ENCODE peak calls at places on chromosomes 12 and 14, in nine cellular contexts. G is K562, E is sigmoid colon, P is SK-N-SH, Y is GM12878, X is stomach, R is Panc1, S is upper lobe of left lung, N is suprapubic skin. C is an unnamed sample.

GRCh38 chr12:26198742-26199141 is 3.4 kb downstream of the SSPN start:
- DNase-seq in G (no peak), E (peak; percentile 76), P (no peak), Y (no peak), X (no peak), R (no peak), S (no peak), N (peak; percentile 69), C (no peak)

GRCh38 chr14:76924363-76925151 is 98.3 kb downstream of the LRRC74A start:
- DNase-seq in G (no peak), E (no peak), P (peak; percentile 85), Y (no peak), X (no peak), R (no peak), S (no peak), N (no peak), C (no peak)

GRCh38 chr12:70154960-70155589 is 88.2 kb upstream of the CNOT2 start:
- DNase-seq in G (no peak), E (no peak), P (no peak), Y (no peak), X (no peak), R (no peak), S (no peak), N (no peak), C (no peak)

GRCh38 chr12:91326043-91327027 is 143.7 kb upstream of the DCN start:
- DNase-seq in G (peak; percentile 39), E (peak; percentile 66), P (peak; percentile 26), Y (no peak), X (peak; percentile 33), R (peak; percentile 20), S (no peak), N (no peak), C (peak; percentile 0)

GRCh38 chr12:82593901-82594396 is 92.8 kb upstream of the TMTC2 start:
- DNase-seq in G (no peak), E (no peak), P (no peak), Y (peak; percentile 49), X (no peak), R (no peak), S (no peak), N (no peak), C (no peak)

GRCh38 chr14:44846232-44846824 is 115.4 kb downstream of the KLHL28 start:
- DNase-seq in G (peak; percentile 21), E (no peak), P (peak; percentile 13), Y (peak; percentile 27), X (no peak), R (peak; percentile 39), S (no peak), N (no peak), C (no peak)

GRCh38 chr12:105337391-105337790 is 6.9 kb downstream of the C12orf75 start:
- DNase-seq in G (no peak), E (no peak), P (no peak), Y (no peak), X (no peak), R (no peak), S (no peak), N (no peak), C (no peak)

GRCh38 chr12:89278169-89278568 is 74.1 kb downstream of the DUSP6 start:
- DNase-seq in G (peak; percentile 9), E (no peak), P (no peak), Y (no peak), X (no peak), R (no peak), S (no peak), N (no peak), C (no peak)

GRCh38 chr12:57895337-57896138 is 45.8 kb upstream of the ATP23 start:
- DNase-seq in G (no peak), E (no peak), P (no peak), Y (no peak), X (no peak), R (no peak), S (no peak), N (no peak), C (no peak)
- TF ChIP-seq POLR2AphosphoS5 in G (no peak), E (no peak), P (no peak), Y (no peak), X (no peak), R (no peak), S (no peak), N (no peak), C (no peak)

GRCh38 chr12:103929051-103929908 is 930 bp upstream of the HSP90B1 start:
- DNase-seq in G (peak; percentile 90), E (peak; percentile 95), P (peak; percentile 84), Y (peak; percentile 72), X (peak; percentile 82), R (peak; percentile 59), S (peak; percentile 92), N (peak; percentile 94), C (peak; percentile 46)

GRCh38 chr12:103929909-103930786 is at the start of gene HSP90B1:
- DNase-seq in G (peak; percentile 100), E (peak; percentile 100), P (peak; percentile 97), Y (peak; percentile 99), X (peak; percentile 99), R (peak; percentile 97), S (peak; percentile 98), N (peak; percentile 100), C (peak; percentile 95)

GRCh38 chr12:103928736-103929050 is 1.5 kb upstream of the HSP90B1 start:
- DNase-seq in G (no peak), E (no peak), P (no peak), Y (peak; percentile 80), X (peak; percentile 33), R (no peak), S (peak; percentile 55), N (no peak), C (no peak)

GRCh38 chr12:103930787-103931536 is 752 bp downstream of the HSP90B1 start:
- DNase-seq in G (peak; percentile 47), E (peak; percentile 83), P (no peak), Y (no peak), X (peak; percentile 59), R (no peak), S (peak; percentile 38), N (peak; percentile 73), C (peak; percentile 23)

GRCh38 chr12:103924761-103925641 is 5.2 kb upstream of the HSP90B1 start:
- DNase-seq in G (no peak), E (no peak), P (no peak), Y (peak; percentile 96), X (no peak), R (peak; percentile 30), S (no peak), N (no peak), C (peak; percentile 17)
- TF ChIP-seq POLR2AphosphoS5 in G (no peak), E (no peak), P (no peak), Y (peak; percentile 98), X (no peak), R (no peak), S (no peak), N (no peak), C (peak; percentile 95)

GRCh38 chr14:96254696-96255095 is 1.3 kb upstream of the BDKRB1 start:
- DNase-seq in G (no peak), E (peak; percentile 79), P (no peak), Y (no peak), X (no peak), R (no peak), S (no peak), N (no peak), C (no peak)
- TF ChIP-seq POLR2AphosphoS5 in G (no peak), E (peak; percentile 94), P (no peak), Y (no peak), X (no peak), R (no peak), S (no peak), N (no peak), C (no peak)

DNA sequence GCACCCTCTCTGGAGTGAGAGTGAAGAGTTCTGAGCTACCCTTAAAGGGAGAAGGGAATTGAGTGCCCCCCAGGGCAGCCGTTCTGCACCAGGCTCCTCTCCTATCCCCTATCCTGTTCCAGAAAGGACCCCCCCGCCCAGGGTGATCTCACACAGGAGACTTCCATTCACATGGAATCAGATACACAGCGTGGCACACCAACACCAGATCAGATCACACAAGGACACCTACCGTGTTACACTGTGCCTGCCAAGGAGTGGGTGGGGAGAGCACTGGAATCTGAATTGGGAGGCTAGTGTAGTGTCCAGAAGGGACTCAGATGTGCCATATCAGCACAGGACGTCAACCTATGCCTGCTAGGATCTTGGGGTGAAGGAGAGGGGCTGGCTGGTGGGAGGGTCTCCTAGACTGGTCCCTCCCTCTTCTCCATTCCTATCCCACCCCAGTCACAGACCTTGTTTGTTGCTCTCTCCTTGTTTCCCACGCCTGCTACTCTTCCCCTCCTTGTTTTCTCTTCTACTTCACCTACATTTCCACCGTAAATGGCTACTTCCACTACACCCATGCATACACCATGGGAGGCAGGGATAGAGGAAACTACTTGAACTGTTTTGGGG is 2.3 kb downstream of the PTMS start:
- DNase-seq in G (no peak), E (no peak), P (no peak), Y (no peak), X (no peak), R (no peak), S (no peak), N (no peak), C (no peak)
- TF ChIP-seq POLR2AphosphoS5 in G (no peak), E (no peak), P (no peak), Y (no peak), X (no peak), R (no peak), S (no peak), N (no peak), C (no peak)

GRCh38 chr12:3046441-3047200 is 30.6 kb upstream of the TSPAN9 start:
- DNase-seq in G (no peak), E (no peak), P (no peak), Y (no peak), X (no peak), R (no peak), S (peak; percentile 75), N (no peak), C (no peak)

GRCh38 chr12:3044141-3044630 is 33.0 kb upstream of the TSPAN9 start:
- DNase-seq in G (no peak), E (peak; percentile 55), P (no peak), Y (no peak), X (no peak), R (no peak), S (no peak), N (no peak), C (no peak)

GRCh38 chr12:3045494-3045893 is 31.7 kb upstream of the TSPAN9 start:
- DNase-seq in G (no peak), E (peak; percentile 21), P (no peak), Y (no peak), X (no peak), R (no peak), S (no peak), N (no peak), C (no peak)

GRCh38 chr12:3047961-3048360 is 29.2 kb upstream of the TSPAN9 start:
- DNase-seq in G (no peak), E (no peak), P (no peak), Y (no peak), X (no peak), R (no peak), S (no peak), N (no peak), C (no peak)

DNA sequence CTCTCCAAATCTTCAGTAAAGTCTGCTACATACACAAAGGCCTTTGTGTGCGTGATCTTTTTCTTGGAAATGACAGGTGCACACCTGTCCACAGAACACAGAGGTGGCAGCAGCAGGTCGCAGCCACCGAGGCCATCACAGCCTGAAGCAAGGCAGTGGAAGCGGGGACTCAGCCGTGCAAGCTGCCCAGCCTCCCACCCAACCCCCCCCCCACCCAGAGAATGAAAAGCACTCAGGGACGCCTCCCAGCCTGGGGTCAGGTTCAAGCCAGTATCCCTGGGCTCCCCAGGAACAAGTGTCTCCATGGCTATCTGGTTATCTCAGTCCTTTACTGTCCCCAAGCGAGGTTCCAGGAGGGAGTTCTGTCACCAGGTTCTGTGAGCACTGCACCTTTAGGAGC is 31.2 kb upstream of the TSPAN9 start:
- DNase-seq in G (no peak), E (peak; percentile 12), P (no peak), Y (no peak), X (no peak), R (no peak), S (no peak), N (no peak), C (no peak)
- TF ChIP-seq POLR2AphosphoS5 in G (no peak), E (no peak), P (no peak), Y (no peak), X (no peak), R (no peak), S (no peak), N (no peak), C (no peak)